ENCODE peak calls at places on chromosomes 4 and X, in eight cellular contexts. G, O, B, I, U, T, F and N are unnamed samples.

GRCh38 chr4:166458756-166459155 is 585.7 kb downstream of the TLL1 start:
- DNase-seq in G (no peak), O (no peak), B (no peak), I (no peak), U (peak; percentile 64), T (no peak), F (no peak), N (no peak)

GRCh38 chrX:77447339-77448149 is at the start of gene FGF16:
- DNase-seq in G (peak; percentile 44), O (no peak), B (no peak), I (no peak), U (no peak), T (no peak), F (no peak), N (no peak)

GRCh38 chr4:9953089-9953488 is 68.2 kb downstream of the SLC2A9 start:
- DNase-seq in G (no peak), O (no peak), B (no peak), I (no peak), U (no peak), T (no peak), F (no peak), N (no peak)

GRCh38 chr4:2637956-2638552 is 101.6 kb downstream of the FAM193A start:
- DNase-seq in G (peak; percentile 34), O (no peak), B (no peak), I (no peak), U (no peak), T (no peak), F (peak; percentile 4), N (no peak)

GRCh38 chr4:79331126-79331876 is 5.4 kb upstream of the NAA11 start:
- DNase-seq in G (no peak), O (no peak), B (no peak), I (no peak), U (peak; percentile 2), T (no peak), F (no peak), N (no peak)

GRCh38 chrX:96770315-96770714 is 85.7 kb downstream of the DIAPH2 start:
- DNase-seq in G (no peak), O (peak; percentile 7), B (no peak), I (no peak), U (peak; percentile 8), T (no peak), F (no peak), N (no peak)

GRCh38 chrX:69614896-69615295 is 1.0 kb upstream of the EDA start:
- DNase-seq in G (no peak), O (no peak), B (no peak), I (no peak), U (no peak), T (no peak), F (no peak), N (no peak)

GRCh38 chr4:142088906-142089305 is 452.5 kb downstream of the IL15 start:
- DNase-seq in G (no peak), O (no peak), B (no peak), I (no peak), U (peak; percentile 69), T (no peak), F (peak; percentile 24), N (no peak)

GRCh38 chr4:181503800-181504364 is 739.3 kb upstream of the TENM3 start:
- DNase-seq in G (no peak), O (no peak), B (no peak), I (no peak), U (peak; percentile 21), T (no peak), F (no peak), N (no peak)

GRCh38 chr4:27154706-27155105 is 294.1 kb downstream of the STIM2 start:
- DNase-seq in G (no peak), O (no peak), B (no peak), I (no peak), U (peak; percentile 96), T (no peak), F (no peak), N (no peak)

GRCh38 chrX:134821370-134821769 is 163.1 kb upstream of the PLAC1 start:
- DNase-seq in G (no peak), O (no peak), B (no peak), I (no peak), U (peak; percentile 56), T (peak; percentile 35), F (peak; percentile 28), N (no peak)

GRCh38 chr4:163693776-163694175 is 199.3 kb downstream of the TMA16 start:
- DNase-seq in G (no peak), O (no peak), B (no peak), I (no peak), U (peak; percentile 92), T (no peak), F (no peak), N (no peak)

GRCh38 chr4:1721666-1722550 is 587 bp downstream of the TACC3 start:
- DNase-seq in G (no peak), O (no peak), B (no peak), I (no peak), U (no peak), T (no peak), F (no peak), N (no peak)

GRCh38 chr4:8202108-8202507 is 3.0 kb downstream of the SH3TC1 start:
- DNase-seq in G (no peak), O (no peak), B (no peak), I (no peak), U (no peak), T (no peak), F (no peak), N (no peak)

GRCh38 chr4:8200302-8200975 is 1.3 kb downstream of the SH3TC1 start:
- DNase-seq in G (peak; percentile 88), O (no peak), B (peak; percentile 67), I (peak; percentile 67), U (no peak), T (peak; percentile 82), F (peak; percentile 66), N (no peak)

GRCh38 chr4:8202526-8203375 is 3.7 kb downstream of the SH3TC1 start:
- DNase-seq in G (no peak), O (no peak), B (no peak), I (no peak), U (no peak), T (no peak), F (no peak), N (no peak)

GRCh38 chr4:8199594-8200301 is 658 bp downstream of the SH3TC1 start:
- DNase-seq in G (peak; percentile 78), O (peak; percentile 28), B (peak; percentile 32), I (no peak), U (no peak), T (no peak), F (no peak), N (no peak)

GRCh38 chr4:8201341-8201781 is 2.3 kb downstream of the SH3TC1 start:
- DNase-seq in G (no peak), O (no peak), B (peak; percentile 38), I (no peak), U (no peak), T (no peak), F (no peak), N (no peak)
- H3K27ac ChIP-seq in G (peak overlapping the region; percentile 86), O (peak overlapping the region; percentile 95), B (peak overlapping the region; percentile 84), I (no peak overlapping the region), U (no peak overlapping the region), T (no peak overlapping the region), F (no peak overlapping the region), N (no peak overlapping the region)

GRCh38 chrX:101774340-101774739 is 114.7 kb upstream of the ARMCX2 start:
- DNase-seq in G (no peak), O (no peak), B (no peak), I (no peak), U (no peak), T (no peak), F (no peak), N (no peak)
- H3K4me3 ChIP-seq in G (no peak overlapping the region), O (no peak overlapping the region), B (no peak overlapping the region), I (no peak overlapping the region), U (no peak overlapping the region), T (no peak overlapping the region), F (no peak overlapping the region), N (no peak overlapping the region)

GRCh38 chrX:110318664-110318968 is 731 bp upstream of the AMMECR1 start:
- DNase-seq in G (no peak), O (peak; percentile 17), B (no peak), I (no peak), U (no peak), T (no peak), F (no peak), N (no peak)
- H3K4me1 ChIP-seq in G (no peaks in the 10 kb centered on the region), O (peaks cover 19% of the 10 kb centered on the region), B (peaks cover 27% of the 10 kb centered on the region), I (no peaks in the 10 kb centered on the region), U (no peaks in the 10 kb centered on the region), T (peaks cover 3% of the 10 kb centered on the region), F (no peaks in the 10 kb centered on the region), N (no peaks in the 10 kb centered on the region)

DNA sequence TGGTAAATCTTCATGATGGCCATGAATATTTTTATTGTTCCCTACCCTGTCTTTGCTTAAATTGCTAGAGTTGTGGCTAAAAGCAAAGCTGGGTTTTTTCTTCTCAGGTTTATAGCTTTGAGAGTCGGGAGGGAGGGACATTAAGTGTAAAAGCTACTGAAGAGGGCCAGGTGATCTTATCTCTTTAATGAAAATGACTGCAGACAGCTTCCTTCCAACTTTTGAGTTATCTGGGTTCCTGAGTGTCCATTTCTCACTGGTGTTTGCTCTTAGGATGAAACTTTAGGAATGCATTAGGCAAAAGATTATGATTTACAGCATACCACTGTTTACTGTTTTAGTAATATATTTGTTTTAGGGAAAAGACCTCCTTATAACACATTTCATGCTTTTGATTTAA is 187.7 kb downstream of the SHROOM3 start:
- DNase-seq in G (no peak), O (no peak), B (no peak), I (no peak), U (no peak), T (no peak), F (no peak), N (no peak)
- H3K27ac ChIP-seq in G (peak overlapping the region; percentile 77), O (no peak overlapping the region), B (no peak overlapping the region), I (peak overlapping the region; percentile 96), U (peak overlapping the region; percentile 90), T (no peak overlapping the region), F (no peak overlapping the region), N (peak overlapping the region; percentile 70)

GRCh38 chr4:112889619-112890294 is 159.7 kb upstream of the ANK2 start:
- DNase-seq in G (no peak), O (no peak), B (no peak), I (no peak), U (peak; percentile 23), T (no peak), F (no peak), N (peak; percentile 9)
- H3K4me3 ChIP-seq in G (peak overlapping the region; percentile 27), O (no peak overlapping the region), B (no peak overlapping the region), I (no peak overlapping the region), U (peak overlapping the region; percentile 44), T (peak overlapping the region; percentile 46), F (no peak overlapping the region), N (peak overlapping the region; percentile 12)

DNA sequence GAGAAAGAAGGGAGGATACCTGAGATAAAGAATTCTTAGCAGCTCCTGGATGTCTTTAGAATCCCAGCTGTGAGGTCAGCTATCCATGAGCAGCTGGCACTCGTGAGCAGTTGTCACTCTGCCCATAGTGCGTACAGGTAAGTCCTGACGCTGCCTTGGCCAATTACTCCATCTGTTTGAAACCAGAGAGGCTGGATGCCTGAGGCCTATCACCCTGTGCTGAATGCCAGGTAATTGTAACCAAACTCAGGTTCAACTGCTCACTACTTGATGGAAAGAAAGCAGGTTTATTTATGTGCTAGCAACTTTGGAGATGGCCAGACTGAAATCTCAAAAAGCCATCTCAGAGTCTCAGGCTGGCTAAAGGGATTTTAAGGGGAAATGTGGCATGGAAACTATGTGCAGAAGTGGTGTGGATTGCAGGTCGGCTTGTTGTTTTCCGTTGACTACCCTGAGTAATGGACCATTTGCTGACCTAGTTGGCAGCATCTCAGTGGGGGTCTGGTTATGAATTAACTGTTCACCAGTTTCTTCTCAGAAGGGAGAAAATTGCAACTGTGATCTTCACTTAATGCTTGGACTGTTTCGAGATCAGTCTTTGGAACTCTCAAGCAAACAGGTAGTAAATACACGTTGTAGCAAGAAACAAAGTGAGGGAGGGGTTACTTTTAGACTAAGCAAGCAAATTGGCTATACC is 1614.0 kb upstream of the PCDH10 start:
- DNase-seq in G (no peak), O (no peak), B (no peak), I (no peak), U (no peak), T (no peak), F (no peak), N (no peak)
- H3K4me1 ChIP-seq in G (no peaks in the 10 kb centered on the region), O (no peaks in the 10 kb centered on the region), B (no peaks in the 10 kb centered on the region), I (peaks cover 3% of the 10 kb centered on the region), U (no peaks in the 10 kb centered on the region), T (no peaks in the 10 kb centered on the region), F (no peaks in the 10 kb centered on the region), N (no peaks in the 10 kb centered on the region)